ENCODE peak calls at places on chromosome 7, in seven cellular contexts. B is heart right ventricle, L is GM23338, M is OCI-LY7, E is lung, Y is Peyer's patch, S is lower lobe of right lung. V is an unnamed sample.

GRCh38 chr7:96596120-96596826 is 113.4 kb downstream of the SEM1 start:
- DNase-seq in B (no peak), S (no peak), M (no peak), L (peak), Y (no peak), E (no peak), V (no peak)

GRCh38 chr7:71444130-71444529 is 312.2 kb downstream of the GALNT17 start:
- DNase-seq in L (no peak), S (no peak), M (no peak), E (no peak), B (no peak), Y (no peak), V (no peak)

GRCh38 chr7:100708395-100708794 is 2.5 kb downstream of the POP7 start:
- DNase-seq in Y (no peak), B (no peak), E (no peak), L (no peak), S (no peak), M (no peak), V (no peak)

GRCh38 chr7:6651866-6652445 is 14.8 kb downstream of the ZNF316 start:
- DNase-seq in B (no peak), E (no peak), M (no peak), Y (no peak), L (no peak), S (no peak), V (no peak)

GRCh38 chr7:73876361-73876760 is 15.4 kb downstream of the TMEM270 start:
- DNase-seq in S (no peak), E (no peak), M (no peak), L (no peak), Y (no peak), B (no peak), V (no peak)

GRCh38 chr7:147509859-147510542 is 1080.6 kb upstream of the C7orf33 start:
- DNase-seq in L (no peak), E (no peak), S (no peak), M (no peak), Y (no peak), B (no peak), V (no peak)

GRCh38 chr7:5450549-5451327 is 27.1 kb upstream of the TNRC18 start:
- DNase-seq in E (peak), B (peak), S (peak), Y (no peak), L (peak), M (peak), V (peak)

GRCh38 chr7:29968683-29969457 is 20.7 kb downstream of the SCRN1 start:
- DNase-seq in L (no peak), E (no peak), M (no peak), Y (no peak), B (no peak), S (no peak), V (no peak)

GRCh38 chr7:101018271-101019167 is 1.4 kb upstream of the MUC17 start:
- DNase-seq in M (no peak), B (no peak), L (peak), Y (no peak), S (no peak), E (no peak), V (no peak)

GRCh38 chr7:73770002-73770859 is at the start of gene CLDN3:
- DNase-seq in L (peak), E (peak), B (no peak), M (peak), S (peak), Y (no peak), V (no peak)

GRCh38 chr7:82204694-82205093 is 238.9 kb downstream of the CACNA2D1 start:
- DNase-seq in M (no peak), Y (no peak), S (no peak), E (no peak), L (no peak), B (peak), V (no peak)

GRCh38 chr7:92988941-92989540 is 128.7 kb downstream of the SAMD9 start:
- DNase-seq in S (no peak), M (no peak), B (no peak), E (no peak), Y (no peak), L (no peak), V (no peak)

GRCh38 chr7:101939136-101939695 is 121.8 kb downstream of the CUX1 start:
- DNase-seq in L (no peak), M (peak), Y (no peak), E (no peak), S (no peak), B (no peak), V (no peak)

GRCh38 chr7:90681336-90682019 is 85.4 kb downstream of the CDK14 start:
- DNase-seq in L (no peak), M (no peak), E (no peak), S (no peak), Y (no peak), B (no peak), V (no peak)

GRCh38 chr7:128103498-128104108 is 72.4 kb upstream of the LRRC4 start:
- DNase-seq in M (peak), S (peak), L (peak), B (peak), Y (peak), E (no peak), V (no peak)

GRCh38 chr7:152860302-152860701 is 100.8 kb downstream of the ACTR3B start:
- DNase-seq in L (no peak), B (no peak), E (no peak), Y (no peak), M (no peak), S (no peak), V (no peak)

DNA sequence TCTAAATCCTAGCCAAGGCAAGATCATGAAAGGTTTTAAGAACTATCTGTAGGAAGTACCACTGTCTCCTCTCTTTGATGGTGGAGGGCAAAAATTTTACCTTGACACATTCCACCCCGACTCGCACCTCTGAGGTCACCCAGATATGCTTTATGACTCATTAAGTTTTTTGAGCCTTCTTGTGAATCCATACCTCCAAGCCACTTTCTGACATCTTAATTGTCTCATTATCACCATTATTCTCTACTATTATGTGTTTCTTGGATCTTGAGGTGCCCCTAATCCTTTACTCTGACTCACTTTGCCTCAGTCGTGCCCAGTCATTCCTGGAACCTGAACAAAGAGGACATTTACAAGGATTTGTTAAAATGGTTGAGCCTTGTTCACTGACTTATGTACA is 146.6 kb downstream of the RAPGEF5 start:
- DNase-seq in L (no peak), Y (no peak), E (no peak), B (no peak), M (no peak), S (no peak), V (no peak)
- H3K27ac ChIP-seq in L (no peak), Y (no peak), E (no peak), B (no peak), M (no peak), S (no peak), V (no peak)

GRCh38 chr7:2051708-2052656 is 180.8 kb downstream of the MAD1L1 start:
- DNase-seq in B (peak), M (no peak), E (no peak), Y (no peak), L (no peak), S (no peak), V (no peak)
- H3K27ac ChIP-seq in B (no peak), M (no peak), E (no peak), Y (no peak), L (no peak), S (no peak), V (peak)

GRCh38 chr7:28723336-28723735 is 234.8 kb downstream of the TRIL start:
- DNase-seq in E (no peak), S (no peak), B (no peak), M (no peak), Y (no peak), L (no peak), V (no peak)

GRCh38 chr7:28714452-28715120 is 243.5 kb downstream of the TRIL start:
- DNase-seq in Y (no peak), M (no peak), S (no peak), B (no peak), L (no peak), E (no peak), V (no peak)

GRCh38 chr7:28718523-28718922 is 239.6 kb downstream of the TRIL start:
- DNase-seq in L (no peak), Y (no peak), S (no peak), B (no peak), M (no peak), E (no peak), V (no peak)

GRCh38 chr7:28722684-28723083 is 235.4 kb downstream of the TRIL start:
- DNase-seq in Y (no peak), S (no peak), B (no peak), M (no peak), L (no peak), E (no peak), V (no peak)

DNA sequence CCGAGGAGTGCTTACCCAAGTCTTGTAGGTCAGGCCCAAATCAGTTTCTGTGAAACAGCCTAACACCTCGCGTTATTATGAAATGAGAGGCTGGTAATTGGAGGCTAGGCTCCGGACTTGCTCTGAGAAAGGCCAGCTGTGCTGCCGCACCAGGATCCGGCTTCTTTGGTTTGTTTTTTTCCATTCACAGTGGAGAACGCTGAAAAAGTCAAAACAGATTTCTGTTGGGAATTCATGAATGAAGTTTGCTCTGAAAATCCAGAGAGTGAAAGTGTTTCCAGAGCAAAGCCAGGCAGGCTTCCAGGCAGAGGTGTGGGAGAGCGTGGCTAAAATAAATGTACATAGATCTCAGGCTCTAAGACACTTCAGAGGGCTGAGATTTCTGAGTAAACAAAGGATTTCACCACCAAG is 240.1 kb downstream of the TRIL start:
- DNase-seq in B (no peak), E (no peak), S (no peak), M (no peak), Y (no peak), L (no peak), V (no peak)
- H3K27ac ChIP-seq in B (no peak), E (no peak), S (no peak), M (no peak), Y (no peak), L (no peak), V (peak)

GRCh38 chr7:44096326-44096881 is 7.7 kb upstream of the AEBP1 start:
- DNase-seq in S (no peak), E (no peak), Y (no peak), M (peak), B (no peak), L (no peak), V (no peak)

GRCh38 chr7:44094365-44094764 is 9.8 kb upstream of the AEBP1 start:
- DNase-seq in B (no peak), S (no peak), L (no peak), Y (no peak), E (no peak), M (no peak), V (no peak)

GRCh38 chr7:44095781-44096180 is 8.4 kb upstream of the AEBP1 start:
- DNase-seq in L (no peak), E (no peak), M (no peak), B (no peak), Y (no peak), S (no peak), V (no peak)

GRCh38 chr7:44093102-44093641 is 10.8 kb upstream of the POLM start:
- DNase-seq in M (no peak), S (no peak), E (no peak), Y (no peak), B (no peak), L (no peak), V (no peak)

DNA sequence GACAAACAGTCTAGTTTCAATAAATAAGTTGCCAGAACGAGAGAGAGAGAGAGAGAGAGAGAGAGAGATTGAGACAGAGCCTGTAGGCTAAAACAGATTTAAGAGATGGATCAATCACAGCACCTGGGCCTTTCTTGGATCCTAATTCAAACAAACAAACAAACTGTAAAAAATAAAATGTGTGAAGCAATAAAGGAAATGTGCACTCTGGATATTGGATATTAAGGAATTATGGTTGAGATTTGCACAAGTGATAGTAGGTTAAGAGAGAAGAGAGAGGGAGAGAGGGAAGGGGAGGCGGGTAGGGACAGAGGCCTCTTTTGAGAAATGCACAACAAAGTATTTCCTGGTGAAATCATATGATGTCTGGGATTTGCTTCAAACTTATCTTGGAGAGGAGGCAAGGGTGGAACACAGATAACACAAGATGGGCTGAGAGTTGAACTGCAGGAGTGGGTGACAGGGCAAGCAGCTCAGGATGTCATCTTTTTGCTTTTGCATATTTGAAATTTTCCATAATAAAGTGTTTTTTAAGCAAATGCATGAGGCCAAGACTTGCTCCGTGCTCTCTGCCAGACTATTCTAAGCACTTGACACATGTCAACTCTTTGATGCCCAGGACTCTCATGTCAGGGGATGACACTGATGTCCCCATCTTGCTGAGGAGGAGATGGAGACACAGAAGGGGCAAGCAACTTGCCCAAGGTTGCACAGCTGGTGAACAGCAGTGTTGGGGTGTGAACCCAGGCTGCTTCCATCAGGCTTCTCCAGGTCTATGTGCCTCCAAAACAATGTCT is 9.2 kb upstream of the AEBP1 start:
- DNase-seq in S (no peak), L (no peak), Y (no peak), B (no peak), M (peak), E (no peak), V (no peak)
- H3K27ac ChIP-seq in S (no peak), L (no peak), Y (no peak), B (no peak), M (peak), E (no peak), V (no peak)

GRCh38 chr7:132148876-132149275 is 427.4 kb downstream of the PLXNA4 start:
- DNase-seq in S (no peak), M (no peak), B (no peak), L (no peak), Y (no peak), E (no peak), V (no peak)
- H3K27ac ChIP-seq in S (no peak), M (no peak), B (no peak), L (no peak), Y (no peak), E (no peak), V (no peak)

GRCh38 chr7:18474944-18475343 is 20.6 kb upstream of the HDAC9 start:
- DNase-seq in B (no peak), E (no peak), Y (no peak), M (no peak), S (no peak), L (no peak), V (no peak)

GRCh38 chr7:18471476-18472160 is 23.9 kb upstream of the HDAC9 start:
- DNase-seq in E (no peak), M (no peak), B (no peak), S (no peak), Y (no peak), L (no peak), V (no peak)

GRCh38 chr7:18469332-18469731 is 26.2 kb upstream of the HDAC9 start:
- DNase-seq in S (no peak), L (no peak), B (no peak), E (no peak), M (no peak), Y (no peak), V (no peak)

GRCh38 chr7:18473119-18473518 is 22.4 kb upstream of the HDAC9 start:
- DNase-seq in L (no peak), B (no peak), M (no peak), E (no peak), S (no peak), Y (no peak), V (no peak)

DNA sequence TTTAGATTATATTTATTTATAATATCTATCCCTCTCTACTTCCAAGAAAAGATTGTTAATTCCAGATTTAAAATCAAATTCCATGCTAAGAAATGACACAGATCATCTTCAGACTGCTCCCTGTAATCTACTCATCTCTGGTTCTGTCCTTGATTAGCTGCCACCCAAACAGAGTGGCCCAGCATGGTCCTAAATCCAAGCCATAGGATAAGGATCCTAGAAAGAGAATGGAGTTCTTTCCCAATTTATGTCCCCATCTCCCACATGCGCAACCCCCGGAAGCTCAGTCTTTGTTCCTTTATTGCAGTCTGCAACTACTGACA is 23.4 kb upstream of the HDAC9 start:
- DNase-seq in M (no peak), S (no peak), L (no peak), Y (no peak), B (no peak), E (no peak), V (no peak)
- H3K27ac ChIP-seq in M (no peak), S (no peak), L (no peak), Y (no peak), B (no peak), E (no peak), V (no peak)

GRCh38 chr7:28328822-28329615 is 83.3 kb upstream of the CREB5 start:
- DNase-seq in B (no peak), L (no peak), S (no peak), M (no peak), E (no peak), Y (no peak), V (no peak)

GRCh38 chr7:28332031-28332430 is 80.3 kb upstream of the CREB5 start:
- DNase-seq in E (no peak), S (no peak), Y (no peak), L (no peak), M (no peak), B (no peak), V (no peak)

GRCh38 chr7:28328161-28328560 is 84.2 kb upstream of the CREB5 start:
- DNase-seq in Y (no peak), M (no peak), E (no peak), L (no peak), S (no peak), B (no peak), V (no peak)

GRCh38 chr7:28330384-28331070 is 81.8 kb upstream of the CREB5 start:
- DNase-seq in B (no peak), E (no peak), L (no peak), Y (no peak), M (no peak), S (no peak), V (no peak)

GRCh38 chr7:28329616-28330373 is 82.5 kb upstream of the CREB5 start:
- DNase-seq in B (no peak), Y (no peak), S (no peak), L (no peak), M (no peak), E (no peak), V (no peak)
- H3K27ac ChIP-seq in B (no peak), Y (no peak), S (no peak), L (no peak), M (no peak), E (no peak), V (no peak)

GRCh38 chr7:130352335-130353074 is 7.9 kb downstream of the CPA5 start:
- DNase-seq in Y (no peak), M (no peak), B (no peak), L (no peak), E (no peak), S (no peak), V (no peak)
- H3K27ac ChIP-seq in Y (peak), M (no peak), B (no peak), L (no peak), E (no peak), S (peak), V (no peak)

V was measured in substantia nigra.